ENCODE peak calls at places on chromosomes 1 and 21, in four cellular contexts. One of them, this sample, is unnamed.

GRCh38 chr1:198934901-198935301 is 296.1 kb downstream of the PTPRC start:
- DNase-seq in BJ: no peak
- DNase-seq in lower leg skin: no peak
- DNase-seq in Peyer's patch: peak
- DNase-seq in this sample: no peak

GRCh38 chr1:151988405-151988851 is 5.2 kb downstream of the S100A10 start:
- DNase-seq in BJ: peak
- DNase-seq in Peyer's patch: no peak
- DNase-seq in lower leg skin: no peak
- DNase-seq in this sample: no peak

GRCh38 chr1:10196991-10197390 is 13.4 kb upstream of the KIF1B start:
- DNase-seq in lower leg skin: no peak
- DNase-seq in Peyer's patch: no peak
- DNase-seq in BJ: no peak
- DNase-seq in this sample: no peak

GRCh38 chr1:113124366-113124765 is 51.4 kb downstream of the LRIG2 start:
- DNase-seq in BJ: no peak
- DNase-seq in Peyer's patch: no peak
- DNase-seq in lower leg skin: no peak
- DNase-seq in this sample: no peak

GRCh38 chr1:91546876-91547275 is 46.2 kb downstream of the CDC7 start:
- DNase-seq in BJ: no peak
- DNase-seq in lower leg skin: peak
- DNase-seq in Peyer's patch: no peak
- DNase-seq in this sample: no peak

GRCh38 chr1:24163999-24164398 is 21.1 kb upstream of the IL22RA1 start:
- DNase-seq in Peyer's patch: peak
- DNase-seq in lower leg skin: no peak
- DNase-seq in BJ: no peak
- DNase-seq in this sample: no peak

GRCh38 chr1:45730075-45730779 is 20.2 kb downstream of the IPP start:
- DNase-seq in BJ: no peak
- DNase-seq in lower leg skin: no peak
- DNase-seq in Peyer's patch: no peak
- DNase-seq in this sample: no peak

GRCh38 chr1:220818421-220819173 is 31.9 kb downstream of the MTARC1 start:
- DNase-seq in Peyer's patch: peak
- DNase-seq in BJ: peak
- DNase-seq in lower leg skin: no peak
- DNase-seq in this sample: no peak

GRCh38 chr1:77473690-77474089 is 191.9 kb downstream of the AK5 start:
- DNase-seq in BJ: peak
- DNase-seq in Peyer's patch: no peak
- DNase-seq in lower leg skin: no peak
- DNase-seq in this sample: no peak

GRCh38 chr1:215002471-215002870 is 80.1 kb upstream of the KCNK2 start:
- DNase-seq in Peyer's patch: no peak
- DNase-seq in lower leg skin: no peak
- DNase-seq in BJ: peak
- DNase-seq in this sample: no peak

GRCh38 chr1:112393634-112393976 is 2.4 kb upstream of the CTTNBP2NL start:
- DNase-seq in lower leg skin: no peak
- DNase-seq in BJ: no peak
- DNase-seq in Peyer's patch: no peak
- DNase-seq in this sample: no peak

GRCh38 chr1:12486401-12487005 is 131.5 kb downstream of the DHRS3 start:
- DNase-seq in BJ: no peak
- DNase-seq in lower leg skin: peak
- DNase-seq in Peyer's patch: no peak
- DNase-seq in this sample: no peak

GRCh38 chr1:240508950-240509349 is 103.0 kb downstream of the GREM2 start:
- DNase-seq in lower leg skin: no peak
- DNase-seq in Peyer's patch: no peak
- DNase-seq in BJ: peak
- DNase-seq in this sample: no peak

GRCh38 chr1:168136709-168137514 is at the start of gene GPR161:
- DNase-seq in BJ: no peak
- DNase-seq in lower leg skin: peak
- DNase-seq in Peyer's patch: peak
- DNase-seq in this sample: no peak

GRCh38 chr1:155179107-155180031 is 5.7 kb downstream of the TRIM46 start:
- DNase-seq in BJ: no peak
- DNase-seq in Peyer's patch: peak
- DNase-seq in lower leg skin: peak
- DNase-seq in this sample: peak

GRCh38 chr1:39183503-39184353 is 20.8 kb upstream of the MACF1 start:
- DNase-seq in BJ: peak
- DNase-seq in lower leg skin: peak
- DNase-seq in Peyer's patch: peak
- DNase-seq in this sample: peak

GRCh38 chr1:210598135-210598652 is 269.5 kb downstream of the HHAT start:
- DNase-seq in Peyer's patch: peak
- DNase-seq in BJ: peak
- DNase-seq in lower leg skin: no peak
- DNase-seq in this sample: peak

GRCh38 chr1:183075861-183076260 is 52.6 kb downstream of the LAMC1 start:
- DNase-seq in Peyer's patch: no peak
- DNase-seq in BJ: no peak
- DNase-seq in lower leg skin: no peak
- DNase-seq in this sample: no peak

GRCh38 chr21:37437376-37438080 is 71.0 kb downstream of the DYRK1A start:
- DNase-seq in BJ: no peak
- DNase-seq in Peyer's patch: no peak
- DNase-seq in lower leg skin: no peak
- DNase-seq in this sample: no peak

GRCh38 chr1:155285631-155286044 is 8.4 kb downstream of the HCN3 start:
- DNase-seq in BJ: no peak
- DNase-seq in Peyer's patch: no peak
- DNase-seq in lower leg skin: no peak
- DNase-seq in this sample: no peak

GRCh38 chr1:172321429-172321828 is 99.1 kb upstream of the C1orf105 start:
- DNase-seq in lower leg skin: no peak
- DNase-seq in Peyer's patch: no peak
- DNase-seq in BJ: peak
- DNase-seq in this sample: no peak

GRCh38 chr1:185969524-185969991 is 235.4 kb downstream of the HMCN1 start:
- DNase-seq in BJ: peak
- DNase-seq in lower leg skin: no peak
- DNase-seq in Peyer's patch: no peak
- DNase-seq in this sample: no peak

GRCh38 chr1:28865997-28866650 is 48.2 kb upstream of the EPB41 start:
- DNase-seq in BJ: no peak
- DNase-seq in lower leg skin: no peak
- DNase-seq in Peyer's patch: peak
- DNase-seq in this sample: no peak

GRCh38 chr1:59453297-59453970 is 156.5 kb downstream of the FGGY start:
- DNase-seq in Peyer's patch: no peak
- DNase-seq in BJ: no peak
- DNase-seq in lower leg skin: no peak
- DNase-seq in this sample: no peak

GRCh38 chr1:42940851-42941639 is 17.6 kb downstream of the SLC2A1 start:
- DNase-seq in BJ: peak
- DNase-seq in lower leg skin: no peak
- DNase-seq in Peyer's patch: no peak
- DNase-seq in this sample: no peak

GRCh38 chr1:199373139-199373538 is 654.4 kb upstream of the NR5A2 start:
- DNase-seq in BJ: no peak
- DNase-seq in Peyer's patch: no peak
- DNase-seq in lower leg skin: no peak
- DNase-seq in this sample: no peak

GRCh38 chr1:232949636-232950196 is 695 bp upstream of the NTPCR start:
- DNase-seq in BJ: no peak
- DNase-seq in Peyer's patch: no peak
- DNase-seq in lower leg skin: no peak
- DNase-seq in this sample: no peak

GRCh38 chr1:223393275-223394214 is at the start of gene CCDC185:
- DNase-seq in BJ: no peak
- DNase-seq in Peyer's patch: no peak
- DNase-seq in lower leg skin: no peak
- DNase-seq in this sample: no peak

GRCh38 chr1:86375688-86376087 is 20.4 kb downstream of the ODF2L start:
- DNase-seq in Peyer's patch: no peak
- DNase-seq in BJ: no peak
- DNase-seq in lower leg skin: no peak
- DNase-seq in this sample: no peak

GRCh38 chr21:39911286-39911685 is 44.0 kb downstream of the PCP4 start:
- DNase-seq in Peyer's patch: no peak
- DNase-seq in lower leg skin: peak
- DNase-seq in BJ: no peak
- DNase-seq in this sample: no peak

GRCh38 chr1:93770640-93771039 is 89.0 kb upstream of the BCAR3 start:
- DNase-seq in BJ: no peak
- DNase-seq in lower leg skin: no peak
- DNase-seq in Peyer's patch: no peak
- DNase-seq in this sample: no peak

GRCh38 chr1:111856411-111857135 is 100.9 kb downstream of the DDX20 start:
- DNase-seq in BJ: no peak
- DNase-seq in lower leg skin: no peak
- DNase-seq in Peyer's patch: no peak
- DNase-seq in this sample: no peak

GRCh38 chr1:224433671-224434446 is 738 bp downstream of the WDR26 start:
- DNase-seq in lower leg skin: peak
- DNase-seq in Peyer's patch: peak
- DNase-seq in BJ: no peak
- DNase-seq in this sample: peak

GRCh38 chr1:40636777-40637176 is 28.7 kb downstream of the RIMS3 start:
- DNase-seq in BJ: no peak
- DNase-seq in lower leg skin: no peak
- DNase-seq in Peyer's patch: no peak
- DNase-seq in this sample: no peak

GRCh38 chr1:173270243-173270642 is 63.1 kb upstream of the TNFSF4 start:
- DNase-seq in lower leg skin: no peak
- DNase-seq in Peyer's patch: no peak
- DNase-seq in BJ: no peak
- DNase-seq in this sample: no peak

GRCh38 chr1:208858738-208859137 is 614.6 kb upstream of the PLXNA2 start:
- DNase-seq in Peyer's patch: no peak
- DNase-seq in lower leg skin: no peak
- DNase-seq in BJ: no peak
- DNase-seq in this sample: no peak

GRCh38 chr1:165592945-165593823 is 37.9 kb upstream of the MGST3 start:
- DNase-seq in BJ: no peak
- DNase-seq in Peyer's patch: peak
- DNase-seq in lower leg skin: peak
- DNase-seq in this sample: peak

GRCh38 chr1:43867946-43868740 is 65.5 kb upstream of the ARTN start:
- DNase-seq in Peyer's patch: no peak
- DNase-seq in lower leg skin: no peak
- DNase-seq in BJ: no peak
- DNase-seq in this sample: no peak

GRCh38 chr1:197892684-197893083 is 9.7 kb upstream of the C1orf53 start:
- DNase-seq in lower leg skin: no peak
- DNase-seq in Peyer's patch: no peak
- DNase-seq in BJ: no peak
- DNase-seq in this sample: no peak
- H3K4me3 ChIP-seq in lower leg skin: no peak
- H3K4me3 ChIP-seq in Peyer's patch: no peak
- H3K4me3 ChIP-seq in BJ: no peak
- H3K4me3 ChIP-seq in this sample: no peak

GRCh38 chr21:45097827-45098387 is 23.5 kb downstream of the ADARB1 start:
- DNase-seq in BJ: no peak
- DNase-seq in lower leg skin: no peak
- DNase-seq in Peyer's patch: no peak
- DNase-seq in this sample: no peak

GRCh38 chr21:45096216-45096615 is 21.8 kb downstream of the ADARB1 start:
- DNase-seq in lower leg skin: no peak
- DNase-seq in Peyer's patch: no peak
- DNase-seq in BJ: no peak
- DNase-seq in this sample: no peak

GRCh38 chr21:45100866-45101265 is 26.5 kb downstream of the ADARB1 start:
- DNase-seq in lower leg skin: no peak
- DNase-seq in Peyer's patch: no peak
- DNase-seq in BJ: no peak
- DNase-seq in this sample: no peak

GRCh38 chr21:45095505-45095904 is 21.1 kb downstream of the ADARB1 start:
- DNase-seq in BJ: no peak
- DNase-seq in Peyer's patch: no peak
- DNase-seq in lower leg skin: no peak
- DNase-seq in this sample: no peak

GRCh38 chr21:45098867-45099266 is 24.5 kb downstream of the ADARB1 start:
- DNase-seq in Peyer's patch: no peak
- DNase-seq in lower leg skin: no peak
- DNase-seq in BJ: no peak
- DNase-seq in this sample: no peak
- TF ChIP-seq CTCF in Peyer's patch: peak
- TF ChIP-seq CTCF in lower leg skin: no peak
- TF ChIP-seq CTCF in BJ: peak
- TF ChIP-seq CTCF in this sample: no peak

DNA sequence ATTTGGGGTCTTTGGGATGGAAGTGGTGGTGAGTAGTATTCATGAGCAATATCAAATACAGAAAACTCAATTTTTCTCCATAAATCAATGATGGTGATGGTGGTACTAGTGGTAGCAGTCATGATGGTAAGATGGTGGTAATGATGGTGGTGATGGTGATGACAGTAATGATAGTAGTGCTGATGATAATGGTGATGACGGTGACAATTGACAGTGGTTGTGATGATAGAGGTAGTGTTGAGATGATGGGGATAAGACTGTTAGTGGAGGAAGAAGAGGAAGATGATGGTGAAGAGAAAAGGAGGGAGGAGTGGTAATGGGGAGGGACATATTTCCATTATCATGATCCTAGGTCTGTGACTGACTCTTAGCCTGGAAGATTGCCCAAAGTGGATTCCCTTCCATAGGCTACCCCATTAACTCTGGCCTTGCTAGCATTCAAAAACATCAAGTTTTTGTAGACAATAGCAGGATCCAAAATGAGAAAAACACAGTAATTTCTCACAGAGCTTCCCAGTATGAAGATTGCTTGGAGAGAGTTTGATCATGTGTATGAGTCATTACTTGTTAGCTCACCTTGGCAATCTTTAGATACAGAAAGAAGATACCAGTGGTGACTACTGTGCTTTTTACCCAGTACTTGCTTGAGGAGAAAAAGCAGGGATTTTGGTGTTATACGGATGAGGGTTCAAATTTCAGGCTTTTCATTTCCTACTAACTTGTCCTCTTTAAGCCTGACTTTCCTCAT is 93.9 kb downstream of the ATP1A1 start:
- DNase-seq in BJ: no peak
- DNase-seq in lower leg skin: no peak
- DNase-seq in Peyer's patch: no peak
- DNase-seq in this sample: no peak
- H3K4me3 ChIP-seq in BJ: no peak
- H3K4me3 ChIP-seq in lower leg skin: no peak
- H3K4me3 ChIP-seq in Peyer's patch: no peak
- H3K4me3 ChIP-seq in this sample: no peak

DNA sequence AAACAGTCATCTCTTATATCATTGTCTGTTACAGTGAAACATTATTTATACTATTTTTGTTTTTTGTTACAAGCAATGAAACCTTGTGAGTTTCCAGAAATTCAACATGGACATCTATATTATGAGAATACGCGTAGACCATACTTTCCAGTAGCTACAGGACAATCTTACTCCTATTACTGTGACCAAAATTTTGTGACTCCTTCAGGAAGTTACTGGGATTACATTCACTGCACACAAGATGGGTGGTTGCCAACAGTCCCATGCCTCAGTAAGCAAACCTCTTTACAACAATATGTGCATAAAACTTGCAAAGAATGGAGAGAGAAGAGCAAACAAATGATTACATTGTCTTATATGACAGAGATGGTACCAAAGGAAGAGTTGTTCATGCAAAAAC is 22.4 kb downstream of the CFHR4 start:
- DNase-seq in Peyer's patch: no peak
- DNase-seq in BJ: no peak
- DNase-seq in lower leg skin: no peak
- DNase-seq in this sample: no peak
- TF ChIP-seq CTCF in Peyer's patch: no peak
- TF ChIP-seq CTCF in BJ: peak
- TF ChIP-seq CTCF in lower leg skin: no peak
- TF ChIP-seq CTCF in this sample: no peak